ENCODE peak calls at places on chromosomes 4 and X, in seven cellular contexts. V, T, M, R, I, N and Y are unnamed samples.

GRCh38 chr4:51853027-51853682 is 10.2 kb downstream of the DCUN1D4 start:
- DNase-seq in V (no peak), T (no peak), M (peak), R (no peak), I (peak), N (no peak), Y (no peak)

GRCh38 chrX:80876877-80877276 is 67.2 kb upstream of the BRWD3 start:
- DNase-seq in V (peak), T (peak), M (peak), R (no peak), I (peak), N (peak), Y (peak)

GRCh38 chr4:175451238-175451965 is 360.7 kb downstream of the GPM6A start:
- DNase-seq in V (no peak), T (no peak), M (no peak), R (no peak), I (no peak), N (no peak), Y (no peak)

GRCh38 chr4:19309365-19309764 is 942.3 kb upstream of the SLIT2 start:
- DNase-seq in V (no peak), T (no peak), M (no peak), R (no peak), I (no peak), N (no peak), Y (no peak)

GRCh38 chr4:140755811-140756291 is 334 bp downstream of the TBC1D9 start:
- DNase-seq in V (no peak), T (no peak), M (no peak), R (no peak), I (no peak), N (peak), Y (no peak)

GRCh38 chr4:6548201-6548881 is 26.6 kb upstream of the MAN2B2 start:
- DNase-seq in V (peak), T (no peak), M (peak), R (peak), I (peak), N (peak), Y (no peak)

GRCh38 chrX:34874763-34875162 is 67.8 kb upstream of the FAM47B start:
- DNase-seq in V (no peak), T (no peak), M (no peak), R (no peak), I (no peak), N (no peak), Y (peak)

GRCh38 chr4:105417624-105418023 is 56.2 kb downstream of the PPA2 start:
- DNase-seq in V (no peak), T (no peak), M (peak), R (no peak), I (no peak), N (no peak), Y (no peak)

GRCh38 chr4:113368056-113368455 is 318.6 kb downstream of the ANK2 start:
- DNase-seq in V (no peak), T (no peak), M (no peak), R (no peak), I (no peak), N (no peak), Y (no peak)

GRCh38 chrX:44872319-44872816 is 620 bp upstream of the KDM6A start:
- DNase-seq in V (no peak), T (no peak), M (no peak), R (no peak), I (peak), N (no peak), Y (no peak)

GRCh38 chr4:125266901-125267601 is 47.7 kb upstream of the FAT4 start:
- DNase-seq in V (no peak), T (no peak), M (no peak), R (no peak), I (no peak), N (no peak), Y (no peak)

GRCh38 chr4:140005699-140006098 is 148.3 kb downstream of the MAML3 start:
- DNase-seq in V (no peak), T (no peak), M (no peak), R (no peak), I (no peak), N (peak), Y (no peak)

GRCh38 chrX:112968351-112969133 is 127.9 kb upstream of the AMOT start:
- DNase-seq in V (no peak), T (no peak), M (no peak), R (no peak), I (no peak), N (no peak), Y (no peak)

GRCh38 chrX:103883533-103883932 is 51.5 kb upstream of the RAB9B start:
- DNase-seq in V (no peak), T (no peak), M (no peak), R (no peak), I (no peak), N (no peak), Y (no peak)

GRCh38 chr4:119210760-119211159 is 1.8 kb upstream of the USP53 start:
- DNase-seq in V (no peak), T (no peak), M (no peak), R (no peak), I (no peak), N (no peak), Y (no peak)

GRCh38 chr4:150164055-150164454 is 85.8 kb downstream of the DCLK2 start:
- DNase-seq in V (no peak), T (no peak), M (no peak), R (no peak), I (no peak), N (peak), Y (no peak)

GRCh38 chrX:97446298-97446882 is 562.7 kb downstream of the RPA4 start:
- DNase-seq in V (no peak), T (no peak), M (no peak), R (no peak), I (no peak), N (peak), Y (no peak)

GRCh38 chrX:30653415-30654131 is at the start of gene GK:
- DNase-seq in V (no peak), T (no peak), M (no peak), R (no peak), I (peak), N (peak), Y (no peak)

GRCh38 chr4:53899544-53900274 is 164.7 kb downstream of the CHIC2 start:
- DNase-seq in V (no peak), T (no peak), M (no peak), R (no peak), I (no peak), N (no peak), Y (no peak)

GRCh38 chr4:11529625-11530201 is 101.0 kb upstream of the HS3ST1 start:
- DNase-seq in V (no peak), T (no peak), M (no peak), R (no peak), I (no peak), N (no peak), Y (no peak)

GRCh38 chr4:4719446-4719845 is 140.0 kb upstream of the MSX1 start:
- DNase-seq in V (no peak), T (no peak), M (no peak), R (no peak), I (no peak), N (no peak), Y (no peak)

GRCh38 chrX:134909258-134909657 is 81.5 kb upstream of the SMIM10 start:
- DNase-seq in V (no peak), T (no peak), M (no peak), R (no peak), I (peak), N (no peak), Y (no peak)

GRCh38 chr4:163866728-163867313 is 372.3 kb downstream of the TMA16 start:
- DNase-seq in V (no peak), T (no peak), M (no peak), R (no peak), I (peak), N (no peak), Y (no peak)

GRCh38 chrX:140526138-140526537 is 21.3 kb upstream of the SOX3 start:
- DNase-seq in V (no peak), T (no peak), M (no peak), R (no peak), I (no peak), N (no peak), Y (no peak)
- TF ChIP-seq SIN3A in V (no peak), T (no peak), M (no peak), R (no peak), I (no peak), N (no peak), Y (no peak)

GRCh38 chr4:128517739-128518510 is 230.3 kb upstream of the PGRMC2 start:
- DNase-seq in V (peak), T (peak), M (peak), R (no peak), I (peak), N (peak), Y (peak)
- TF ChIP-seq POLR2AphosphoS5 in V (peak), T (peak), M (no peak), R (no peak), I (peak), N (peak), Y (no peak)

GRCh38 chrX:129780441-129781105 is 824 bp downstream of the SASH3 start:
- DNase-seq in V (no peak), T (no peak), M (no peak), R (no peak), I (no peak), N (no peak), Y (no peak)

GRCh38 chrX:129782015-129782495 is 2.3 kb downstream of the SASH3 start:
- DNase-seq in V (no peak), T (no peak), M (no peak), R (no peak), I (no peak), N (no peak), Y (no peak)

GRCh38 chrX:129779747-129780146 is at the start of gene SASH3:
- DNase-seq in V (no peak), T (no peak), M (no peak), R (no peak), I (no peak), N (no peak), Y (no peak)

GRCh38 chrX:129782706-129783105 is 3.0 kb downstream of the SASH3 start:
- DNase-seq in V (no peak), T (no peak), M (no peak), R (no peak), I (no peak), N (no peak), Y (no peak)

GRCh38 chrX:129781134-129782014 is 1.6 kb downstream of the SASH3 start:
- DNase-seq in V (no peak), T (peak), M (no peak), R (no peak), I (no peak), N (no peak), Y (no peak)
- TF ChIP-seq SIN3A in V (no peak), T (peak), M (no peak), R (no peak), I (no peak), N (no peak), Y (no peak)

GRCh38 chrX:101803451-101803850 is 128.4 kb downstream of the ZMAT1 start:
- DNase-seq in V (no peak), T (no peak), M (no peak), R (no peak), I (no peak), N (no peak), Y (no peak)

DNA sequence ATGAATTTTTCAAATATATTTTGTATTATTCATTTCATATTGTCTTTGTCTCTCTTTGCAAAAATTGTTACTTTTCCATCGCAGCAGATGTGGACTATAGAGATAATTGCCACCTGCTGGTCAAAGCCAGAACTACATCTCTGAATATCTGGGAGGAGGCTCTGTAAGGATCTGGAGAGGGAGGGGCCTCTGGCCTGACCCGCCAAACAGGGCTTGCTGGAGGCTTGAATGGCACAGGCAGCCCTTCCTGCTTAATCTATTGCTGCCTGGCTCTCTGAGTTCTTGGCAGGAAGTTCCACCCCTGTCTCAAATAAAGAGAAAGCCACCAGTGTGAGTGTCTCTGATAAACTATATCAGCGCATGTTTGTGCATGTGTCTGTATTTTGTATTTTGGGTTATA is 132.4 kb downstream of the ZMAT1 start:
- DNase-seq in V (peak), T (peak), M (peak), R (peak), I (peak), N (peak), Y (peak)
- TF ChIP-seq POLR2AphosphoS5 in V (no peak), T (no peak), M (no peak), R (no peak), I (no peak), N (peak), Y (no peak)

DNA sequence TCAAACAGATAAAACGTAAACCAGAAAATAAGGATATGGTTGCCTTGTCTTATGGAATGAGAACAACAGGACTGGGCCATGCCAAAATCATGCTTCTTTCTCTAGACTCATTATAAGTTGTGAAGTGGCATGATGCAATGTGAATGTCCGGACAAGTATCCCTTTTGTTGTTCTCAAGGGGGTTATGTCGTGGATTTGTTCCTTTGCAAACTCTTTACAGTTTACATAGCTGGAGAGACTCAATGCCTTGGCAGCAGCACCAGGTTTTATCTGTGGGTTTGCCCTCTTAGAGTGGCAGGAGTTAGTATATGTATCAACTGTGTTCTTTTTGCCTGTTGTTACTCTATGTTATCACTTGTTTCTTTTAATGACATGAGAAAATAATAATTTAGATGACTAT is 41.4 kb downstream of the SPRY1 start:
- DNase-seq in V (no peak), T (no peak), M (no peak), R (no peak), I (no peak), N (no peak), Y (no peak)
- TF ChIP-seq SIN3A in V (no peak), T (no peak), M (no peak), R (no peak), I (no peak), N (no peak), Y (no peak)

DNA sequence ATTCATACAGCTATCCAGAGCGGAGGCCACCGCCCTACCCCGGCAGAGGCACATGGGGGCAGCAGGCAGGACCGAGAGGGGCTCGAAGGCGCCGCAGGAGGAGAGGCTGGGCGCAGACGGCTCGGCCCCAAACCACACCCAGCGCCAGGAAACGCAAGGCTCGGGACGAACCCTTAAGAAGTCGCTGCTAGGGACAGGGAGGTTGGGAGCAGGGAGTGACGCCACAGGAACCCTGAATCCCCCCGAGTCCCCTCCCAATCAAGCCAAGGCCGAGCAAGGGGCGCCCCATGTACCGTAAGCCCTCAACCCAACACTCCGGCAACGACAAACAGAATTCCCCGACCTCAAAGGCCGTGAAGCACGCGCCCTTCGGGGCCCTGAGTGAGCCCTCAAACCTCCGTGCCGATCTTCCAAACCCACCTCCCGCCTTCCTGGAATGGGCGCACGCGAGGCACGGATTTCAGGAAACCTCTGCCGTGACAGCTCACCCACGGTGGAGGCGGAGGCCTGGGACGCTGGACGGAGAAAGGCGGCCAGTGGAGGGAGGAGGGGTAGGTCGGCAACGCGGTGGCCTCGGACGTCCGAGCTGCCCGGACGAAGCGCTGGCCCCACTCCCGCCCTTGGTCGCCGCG is 1.8 kb downstream of the ZFYVE28 start:
- DNase-seq in V (no peak), T (no peak), M (no peak), R (no peak), I (peak), N (peak), Y (no peak)
- TF ChIP-seq POLR2AphosphoS5 in V (peak), T (no peak), M (no peak), R (no peak), I (no peak), N (no peak), Y (no peak)

DNA sequence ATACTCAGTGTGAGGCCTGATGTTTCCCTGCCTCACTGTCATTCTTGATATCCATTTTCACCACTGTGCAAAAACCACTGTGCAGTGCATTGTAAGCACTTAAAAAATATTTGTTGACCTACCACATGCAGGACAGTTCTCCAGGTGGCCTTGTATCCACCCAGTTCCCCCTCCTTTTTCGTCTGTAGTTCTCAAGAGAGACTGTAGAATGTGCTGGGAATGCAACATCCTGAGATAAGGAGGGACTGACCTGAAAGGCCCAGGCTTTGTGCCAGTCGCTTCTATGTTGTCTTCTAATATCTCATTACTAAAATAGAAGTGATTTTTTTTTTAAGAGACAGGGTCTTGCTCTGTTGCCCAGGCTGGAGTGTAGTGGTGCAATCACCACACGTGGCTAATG is 21.7 kb upstream of the PAQR3 start:
- DNase-seq in V (no peak), T (no peak), M (no peak), R (no peak), I (no peak), N (no peak), Y (no peak)
- TF ChIP-seq SIN3A in V (no peak), T (no peak), M (no peak), R (no peak), I (no peak), N (no peak), Y (no peak)